ENCODE peak calls at places on chromosomes 13 and 19, in five cellular contexts. Y is CD4-positive, CD25-positive, alpha-beta regulatory T cell; X is heart right ventricle; E is endothelial cell of umbilical vein; W is cardiac muscle cell. C is an unnamed sample.

GRCh38 chr19:37165635-37166034 is 6.9 kb downstream of the ZNF585A start:
- DNase-seq in W (no peak), X (no peak), Y (no peak), E (no peak), C (no peak)

GRCh38 chr13:42728507-42729180 is 52.7 kb upstream of the FAM216B start:
- DNase-seq in Y (no peak), W (no peak), E (no peak), X (no peak), C (no peak)

GRCh38 chr13:44103721-44104490 is 224.2 kb downstream of the LACC1 start:
- DNase-seq in E (no peak), X (no peak), Y (no peak), W (no peak), C (no peak)

GRCh38 chr13:40408602-40409001 is 257.8 kb downstream of the FOXO1 start:
- DNase-seq in E (peak; percentile 13), Y (no peak), W (no peak), X (no peak), C (no peak)

GRCh38 chr13:90803210-90803609 is 544.3 kb upstream of the MIR17HG start:
- DNase-seq in Y (no peak), W (no peak), X (no peak), E (no peak), C (no peak)

GRCh38 chr19:2488942-2489731 is 13.2 kb downstream of the GADD45B start:
- DNase-seq in Y (no peak), X (peak; percentile 73), W (peak; percentile 93), E (peak; percentile 34), C (peak; percentile 66)

GRCh38 chr13:106152047-106152446 is 383.4 kb downstream of the EFNB2 start:
- DNase-seq in W (no peak), X (no peak), E (no peak), Y (no peak), C (no peak)

GRCh38 chr19:38655148-38655824 is 7.8 kb downstream of the ACTN4 start:
- DNase-seq in Y (no peak), E (no peak), X (no peak), W (no peak), C (no peak)

GRCh38 chr13:105465745-105466144 is 1069.7 kb downstream of the EFNB2 start:
- DNase-seq in W (no peak), E (no peak), X (no peak), Y (no peak), C (no peak)

GRCh38 chr13:26021516-26021915 is 30.3 kb downstream of the SHISA2 start:
- DNase-seq in W (no peak), Y (no peak), X (no peak), E (no peak), C (no peak)

GRCh38 chr13:19742651-19743050 is 40.1 kb downstream of the PSPC1 start:
- DNase-seq in E (no peak), X (no peak), W (no peak), Y (no peak), C (no peak)

GRCh38 chr19:10565028-10565566 is 713 bp downstream of the KRI1 start:
- DNase-seq in Y (peak; percentile 27), E (peak; percentile 26), W (peak; percentile 50), X (no peak), C (peak; percentile 70)

GRCh38 chr13:48891586-48891985 is 84.1 kb upstream of the FNDC3A start:
- DNase-seq in X (no peak), W (no peak), Y (no peak), E (peak; percentile 82), C (no peak)

GRCh38 chr13:26246154-26246553 is 7.8 kb upstream of the CDK8 start:
- DNase-seq in X (no peak), Y (no peak), E (no peak), W (no peak), C (no peak)

GRCh38 chr13:30088312-30088855 is 219.0 kb downstream of the KATNAL1 start:
- DNase-seq in Y (no peak), X (no peak), W (no peak), E (no peak), C (no peak)

GRCh38 chr19:38740932-38741331 is 3.3 kb downstream of the CAPN12 start:
- DNase-seq in E (no peak), X (no peak), W (no peak), Y (no peak), C (no peak)

GRCh38 chr19:49506575-49507105 is 5.8 kb upstream of the FCGRT start:
- DNase-seq in W (peak; percentile 69), Y (peak; percentile 67), X (no peak), E (peak; percentile 64), C (peak; percentile 80)

GRCh38 chr13:29664591-29664990 is 69.1 kb upstream of the SLC7A1 start:
- DNase-seq in X (no peak), Y (no peak), W (no peak), E (no peak), C (no peak)

GRCh38 chr19:18672044-18672451 is 11.4 kb upstream of the CRTC1 start:
- DNase-seq in W (no peak), E (no peak), X (no peak), Y (no peak), C (no peak)

GRCh38 chr13:51959773-51960172 is 51.5 kb downstream of the ATP7B start:
- DNase-seq in Y (no peak), X (no peak), W (no peak), E (no peak), C (peak; percentile 68)

GRCh38 chr19:45924891-45925447 is 10.4 kb upstream of the NANOS2 start:
- DNase-seq in Y (no peak), X (no peak), E (no peak), W (no peak), C (no peak)

GRCh38 chr19:33429891-33430673 is 56.6 kb downstream of the CEBPG start:
- DNase-seq in W (no peak), X (no peak), E (no peak), Y (no peak), C (no peak)

GRCh38 chr19:34096020-34096915 is 76.0 kb upstream of the LSM14A start:
- DNase-seq in W (peak; percentile 69), X (no peak), E (peak; percentile 59), Y (no peak), C (no peak)

GRCh38 chr19:19304186-19304975 is 15.9 kb downstream of the SUGP1 start:
- DNase-seq in W (no peak), X (peak; percentile 47), Y (no peak), E (no peak), C (no peak)

GRCh38 chr19:55080915-55081772 is 5.5 kb downstream of the EPS8L1 start:
- DNase-seq in W (peak; percentile 80), Y (peak; percentile 85), X (peak; percentile 82), E (peak; percentile 89), C (peak; percentile 76)

GRCh38 chr19:6914321-6914720 is 26.9 kb downstream of the ADGRE1 start:
- DNase-seq in X (no peak), E (no peak), Y (no peak), W (no peak), C (no peak)

GRCh38 chr19:47421844-47422395 is 2.6 kb upstream of the MEIS3 start:
- DNase-seq in W (peak; percentile 49), E (no peak), Y (no peak), X (no peak), C (no peak)

GRCh38 chr13:106349080-106349841 is 186.2 kb downstream of the EFNB2 start:
- DNase-seq in X (peak; percentile 18), W (peak; percentile 47), E (peak; percentile 99), Y (no peak), C (peak; percentile 61)

DNA sequence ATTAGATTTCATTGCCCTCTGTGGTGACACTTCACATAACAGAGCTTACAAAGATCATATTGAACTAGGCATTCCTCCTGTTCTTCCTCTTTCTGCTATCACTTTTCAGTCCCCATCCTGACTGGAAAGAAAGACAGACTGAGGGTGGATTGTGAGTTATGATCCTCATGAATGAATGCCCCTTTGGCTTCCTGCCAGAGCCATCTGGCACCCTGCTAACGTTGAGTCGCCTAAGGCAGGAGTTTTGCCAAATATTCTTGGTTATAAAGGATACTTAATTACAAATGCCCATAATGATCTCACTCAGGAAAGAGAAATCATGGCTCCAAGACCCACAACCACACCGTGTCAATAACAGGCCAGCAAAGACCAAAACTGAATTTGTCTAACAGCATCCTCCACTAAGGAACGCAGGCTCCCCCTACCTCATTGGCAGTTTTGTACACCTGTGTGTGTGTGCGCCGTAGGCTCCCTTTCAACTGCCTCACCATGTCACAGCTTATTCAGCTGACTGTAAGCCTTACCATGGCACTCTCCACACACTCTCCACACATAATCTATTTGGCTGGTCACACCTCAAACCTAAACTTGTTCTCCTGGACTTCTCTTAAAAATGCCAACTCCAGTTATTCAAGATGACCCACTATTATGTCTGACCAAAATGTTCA is 15.5 kb downstream of the ZNF211 start:
- DNase-seq in W (no peak), E (no peak), X (no peak), Y (no peak), C (no peak)
- H3K9me3 ChIP-seq in W (no peaks in the 10 kb centered on the region), E (no peaks in the 10 kb centered on the region), X (peaks cover 18% of the 10 kb centered on the region), Y (peaks cover 43% of the 10 kb centered on the region), C (no peaks in the 10 kb centered on the region)

GRCh38 chr19:5560156-5560555 is 7.6 kb downstream of the TINCR start:
- DNase-seq in W (no peak), Y (no peak), X (no peak), E (no peak), C (no peak)

GRCh38 chr19:5554828-5555227 is 12.9 kb downstream of the TINCR start:
- DNase-seq in E (no peak), Y (no peak), W (no peak), X (no peak), C (no peak)

GRCh38 chr19:5557691-5558090 is 10.1 kb downstream of the TINCR start:
- DNase-seq in W (no peak), Y (no peak), E (no peak), X (no peak), C (no peak)

GRCh38 chr19:5559804-5560133 is 8.0 kb downstream of the TINCR start:
- DNase-seq in E (no peak), X (no peak), Y (no peak), W (no peak), C (no peak)

DNA sequence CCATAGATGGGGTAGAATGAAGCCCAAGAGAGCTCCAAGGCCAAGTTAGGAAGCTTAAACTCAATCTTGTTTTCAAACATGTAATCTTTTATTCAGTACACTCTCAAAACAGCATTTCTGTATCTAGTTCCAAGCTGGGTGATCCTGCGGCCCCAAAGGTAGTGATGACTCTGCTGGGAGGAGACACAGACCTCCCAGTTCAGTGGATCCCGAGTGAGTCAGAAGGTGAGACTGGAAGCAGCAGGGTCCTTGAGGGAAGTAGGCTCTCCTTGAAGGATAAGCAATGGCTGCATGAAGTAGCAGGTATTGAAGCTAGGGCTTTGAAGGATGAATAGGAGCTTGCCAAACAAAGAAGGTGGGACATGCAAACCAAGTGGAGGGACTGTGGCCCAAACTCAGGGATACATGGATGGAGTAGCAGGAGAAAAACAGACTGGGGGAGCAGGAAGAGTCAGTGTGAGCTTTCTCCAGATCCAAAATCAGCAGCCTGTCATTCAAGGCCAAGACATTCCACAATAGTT is 9.6 kb downstream of the TINCR start:
- DNase-seq in E (no peak), Y (no peak), X (no peak), W (no peak), C (no peak)
- H3K27ac ChIP-seq in E (no peak overlapping the region), Y (no peak overlapping the region), X (no peak overlapping the region), W (no peak overlapping the region), C (no peak overlapping the region)

GRCh38 chr19:56760842-56761241 is 79.7 kb downstream of the PEG3 start:
- DNase-seq in X (no peak), E (no peak), Y (no peak), W (no peak), C (no peak)
- H3K9me3 ChIP-seq in X (peaks cover 6% of the 10 kb centered on the region), E (peaks cover 3% of the 10 kb centered on the region), Y (peaks cover 28% of the 10 kb centered on the region), W (peaks cover 3% of the 10 kb centered on the region), C (no peaks in the 10 kb centered on the region)

DNA sequence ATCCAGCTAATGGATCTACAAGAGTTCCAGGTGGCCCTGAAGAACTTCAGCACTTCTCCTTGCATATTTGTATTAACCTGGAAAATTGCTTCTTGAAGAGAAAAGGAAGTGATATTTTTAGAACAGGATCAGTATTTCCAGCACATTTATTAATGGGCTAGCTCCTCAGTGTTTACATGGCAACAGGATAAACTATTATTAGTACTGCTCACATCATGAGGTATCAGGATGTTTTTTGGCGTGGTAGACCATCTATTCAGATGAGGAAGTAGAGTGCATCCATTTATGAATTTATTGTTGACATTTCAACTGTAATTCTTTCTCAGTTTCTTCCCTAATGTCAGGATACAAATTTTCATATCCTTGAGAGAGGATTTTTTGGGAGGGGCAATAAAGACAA is 144.4 kb downstream of the KCNRG start:
- DNase-seq in Y (no peak), W (no peak), E (no peak), X (no peak), C (no peak)
- H3K27ac ChIP-seq in Y (no peak overlapping the region), W (no peak overlapping the region), E (no peak overlapping the region), X (peak overlapping the region; percentile 43), C (no peak overlapping the region)